ENCODE peak calls at places on chromosomes 11 and 22, in eight cellular contexts. T is heart right ventricle; C is CD8-positive, alpha-beta T cell; F is hepatocyte; J is SK-N-SH; B is lung; Z is K562; V is CD8-positive, alpha-beta memory T cell. U is an unnamed sample.

GRCh38 chr11:76801205-76801604 is 18.0 kb downstream of the TSKU start:
- DNase-seq in T (no peak), C (no peak), F (no peak), J (no peak), B (no peak), Z (no peak), V (no peak), U (no peak)

GRCh38 chr22:27197618-27198017 is 540.2 kb downstream of the MIAT start:
- DNase-seq in T (no peak), C (no peak), F (no peak), J (no peak), B (no peak), Z (peak), V (no peak), U (no peak)

GRCh38 chr11:15745266-15745665 is 611.1 kb downstream of the SOX6 start:
- DNase-seq in T (no peak), C (no peak), F (no peak), J (no peak), B (no peak), Z (no peak), V (no peak), U (no peak)

GRCh38 chr11:2791521-2792375 is 92.0 kb upstream of the KCNQ1OT1 start:
- DNase-seq in T (no peak), C (peak), F (no peak), J (no peak), B (no peak), Z (no peak), V (peak), U (no peak)

GRCh38 chr11:11661356-11662040 is 39.7 kb upstream of the GALNT18 start:
- DNase-seq in T (no peak), C (no peak), F (no peak), J (no peak), B (no peak), Z (no peak), V (no peak), U (peak)

GRCh38 chr11:86155210-86155844 is 86.4 kb upstream of the PICALM start:
- DNase-seq in T (no peak), C (no peak), F (no peak), J (no peak), B (no peak), Z (peak), V (no peak), U (no peak)

GRCh38 chr22:22865311-22866072 is 22.1 kb upstream of the IGLL5 start:
- DNase-seq in T (no peak), C (no peak), F (no peak), J (no peak), B (no peak), Z (peak), V (peak), U (peak)

GRCh38 chr11:36565033-36565610 is 2.7 kb upstream of the RAG1 start:
- DNase-seq in T (no peak), C (no peak), F (no peak), J (peak), B (no peak), Z (no peak), V (no peak), U (no peak)

GRCh38 chr22:48923909-48924475 is 903.7 kb downstream of the BRD1 start:
- DNase-seq in T (no peak), C (no peak), F (no peak), J (no peak), B (no peak), Z (no peak), V (no peak), U (no peak)

GRCh38 chr22:43820671-43821305 is 8.7 kb upstream of the EFCAB6 start:
- DNase-seq in T (no peak), C (no peak), F (peak), J (no peak), B (no peak), Z (no peak), V (no peak), U (no peak)

GRCh38 chr11:7251836-7252682 is at the start of gene SYT9:
- DNase-seq in T (peak), C (no peak), F (peak), J (peak), B (peak), Z (peak), V (no peak), U (no peak)

GRCh38 chr22:20247010-20247505 is 21.1 kb downstream of the RTN4R start:
- DNase-seq in T (no peak), C (no peak), F (no peak), J (no peak), B (no peak), Z (peak), V (no peak), U (peak)

GRCh38 chr11:32118025-32118974 is 27.4 kb downstream of the RCN1 start:
- DNase-seq in T (no peak), C (no peak), F (no peak), J (no peak), B (no peak), Z (no peak), V (no peak), U (peak)

GRCh38 chr11:93487032-93487483 is 56.1 kb downstream of the SMCO4 start:
- DNase-seq in T (no peak), C (no peak), F (peak), J (no peak), B (no peak), Z (no peak), V (no peak), U (no peak)

GRCh38 chr11:104602643-104603042 is 295.6 kb downstream of the CASP12 start:
- DNase-seq in T (no peak), C (no peak), F (no peak), J (no peak), B (no peak), Z (no peak), V (no peak), U (peak)

GRCh38 chr11:1598816-1599215 is 722 bp upstream of the KRTAP5-2 start:
- DNase-seq in T (no peak), C (no peak), F (no peak), J (no peak), B (no peak), Z (no peak), V (no peak), U (no peak)

GRCh38 chr22:42367980-42368378 is 64.2 kb downstream of the NFAM1 start:
- DNase-seq in T (no peak), C (no peak), F (no peak), J (no peak), B (no peak), Z (no peak), V (no peak), U (no peak)

GRCh38 chr22:42366815-42367581 is 65.2 kb downstream of the NFAM1 start:
- DNase-seq in T (no peak), C (no peak), F (no peak), J (no peak), B (no peak), Z (no peak), V (no peak), U (no peak)

GRCh38 chr22:42371112-42371900 is 60.9 kb downstream of the NFAM1 start:
- DNase-seq in T (no peak), C (no peak), F (no peak), J (no peak), B (no peak), Z (no peak), V (no peak), U (no peak)

GRCh38 chr22:42368379-42369249 is 63.6 kb downstream of the NFAM1 start:
- DNase-seq in T (no peak), C (peak), F (peak), J (no peak), B (no peak), Z (peak), V (peak), U (peak)

GRCh38 chr22:42369250-42370041 is 62.8 kb downstream of the NFAM1 start:
- DNase-seq in T (peak), C (peak), F (peak), J (peak), B (peak), Z (peak), V (peak), U (peak)
- H3K27ac ChIP-seq in T (no peak), C (no peak), F (no peak), J (peak), B (peak), Z (peak), V (peak), U (no peak)

GRCh38 chr22:38153821-38154562 is 27.6 kb downstream of the PLA2G6 start:
- DNase-seq in T (no peak), C (no peak), F (peak), J (no peak), B (no peak), Z (no peak), V (no peak), U (peak)
- H3K27ac ChIP-seq in T (no peak), C (no peak), F (peak), J (no peak), B (no peak), Z (no peak), V (no peak), U (no peak)

GRCh38 chr11:58004664-58005063 is 19.0 kb upstream of the OR9Q1 start:
- DNase-seq in T (peak), C (no peak), F (no peak), J (no peak), B (no peak), Z (no peak), V (no peak), U (no peak)
- H3K27ac ChIP-seq in T (peak), C (no peak), F (no peak), J (no peak), B (no peak), Z (no peak), V (no peak), U (no peak)

DNA sequence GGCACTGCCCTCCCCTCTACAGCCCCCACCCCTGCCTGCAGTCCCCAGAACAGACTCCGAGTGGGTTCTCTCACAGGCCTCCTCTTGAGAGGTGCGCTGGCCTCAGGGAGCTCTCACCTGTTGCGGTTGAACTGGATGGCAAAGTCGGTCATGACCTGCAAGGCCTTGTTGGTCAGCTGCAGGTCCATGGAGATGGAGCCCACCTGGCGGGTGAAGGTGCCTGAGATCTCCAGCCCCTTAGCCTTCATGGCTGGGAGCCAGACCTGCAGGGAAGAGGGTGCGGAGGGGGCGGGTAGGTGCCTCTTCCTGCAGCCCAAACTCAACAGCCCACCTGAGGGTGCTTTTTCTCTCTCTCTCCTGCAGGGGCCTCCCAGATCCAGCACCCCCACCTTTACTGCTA is 18.7 kb upstream of the RASL10A start:
- DNase-seq in T (no peak), C (no peak), F (no peak), J (no peak), B (no peak), Z (no peak), V (no peak), U (no peak)
- H3K27ac ChIP-seq in T (no peak), C (no peak), F (no peak), J (no peak), B (no peak), Z (no peak), V (no peak), U (no peak)